ENCODE peak calls at places on chromosomes 16 and 17, in ten cellular contexts. C is Caco-2, E is lower lobe of right lung, Z is endothelial cell of umbilical vein, P is fibroblast of lung, X is gastrocnemius medialis, Y is cardiac muscle cell, L is A549, J is upper lobe of right lung, T is transverse colon. R is an unnamed sample. For H3K9me3 and H3K4me1, the result is how much of the 10 kb centered on the place peaks cover.

GRCh38 chr17:49291929-49292328 is 61.3 kb upstream of the PHOSPHO1 start:
- DNase-seq in C (no peak), E (no peak), Z (no peak), P (no peak), X (no peak), Y (no peak), L (no peak), J (no peak), T (no peak), R (no peak)

GRCh38 chr17:76700627-76701470 is 9.9 kb downstream of the MXRA7 start:
- DNase-seq in C (no peak), E (no peak), Z (peak), P (peak), X (peak), Y (peak), L (no peak), J (no peak), T (peak), R (peak)

GRCh38 chr17:72372185-72372584 is 251.4 kb downstream of the SOX9 start:
- DNase-seq in C (no peak), E (no peak), Z (no peak), P (peak), X (peak), Y (no peak), L (no peak), J (no peak), T (no peak), R (no peak)

GRCh38 chr16:8956265-8957060 is 7.2 kb downstream of the USP7 start:
- DNase-seq in C (no peak), E (no peak), Z (no peak), P (no peak), X (no peak), Y (no peak), L (no peak), J (no peak), T (no peak), R (no peak)

GRCh38 chr16:88348377-88349152 is 34.2 kb upstream of the ZNF469 start:
- DNase-seq in C (no peak), E (peak), Z (no peak), P (no peak), X (no peak), Y (no peak), L (no peak), J (no peak), T (no peak), R (peak)

GRCh38 chr17:41390411-41390938 is 6.9 kb downstream of the KRT31 start:
- DNase-seq in C (peak), E (no peak), Z (no peak), P (no peak), X (no peak), Y (no peak), L (no peak), J (no peak), T (no peak), R (no peak)

GRCh38 chr17:31721291-31722025 is 137.6 kb downstream of the COPRS start:
- DNase-seq in C (no peak), E (no peak), Z (no peak), P (no peak), X (no peak), Y (no peak), L (no peak), J (no peak), T (no peak), R (no peak)

GRCh38 chr17:81241648-81242420 is 2.7 kb downstream of the NDUFAF8 start:
- DNase-seq in C (peak), E (peak), Z (peak), P (peak), X (no peak), Y (peak), L (peak), J (no peak), T (peak), R (peak)

GRCh38 chr17:13864551-13864950 is 204.8 kb upstream of the COX10 start:
- DNase-seq in C (no peak), E (no peak), Z (no peak), P (peak), X (no peak), Y (no peak), L (no peak), J (no peak), T (no peak), R (no peak)

GRCh38 chr17:82369211-82369610 is 2.4 kb upstream of the UTS2R start:
- DNase-seq in C (no peak), E (no peak), Z (no peak), P (no peak), X (no peak), Y (no peak), L (no peak), J (no peak), T (no peak), R (no peak)

GRCh38 chr16:64253114-64253513 is 868.7 kb downstream of the CDH11 start:
- DNase-seq in C (no peak), E (no peak), Z (no peak), P (peak), X (no peak), Y (no peak), L (no peak), J (no peak), T (no peak), R (no peak)

GRCh38 chr17:19713462-19713861 is 2.9 kb downstream of the SLC47A2 start:
- DNase-seq in C (no peak), E (no peak), Z (no peak), P (no peak), X (no peak), Y (no peak), L (no peak), J (no peak), T (no peak), R (no peak)
- TF ChIP-seq CTCF in C (peak), E (no peak), Z (peak), P (no peak), X (no peak), Y (no peak), L (no peak), J (no peak), T (no peak), R (no peak)

GRCh38 chr16:35732046-35732810 is 2272.8 kb downstream of the TP53TG3F start:
- DNase-seq in C (no peak), E (no peak), Z (no peak), P (no peak), X (no peak), Y (no peak), L (no peak), J (no peak), T (no peak), R (no peak)

GRCh38 chr16:35731341-35732040 is 2272.1 kb downstream of the TP53TG3F start:
- DNase-seq in C (no peak), E (no peak), Z (no peak), P (no peak), X (no peak), Y (no peak), L (no peak), J (no peak), T (no peak), R (no peak)

GRCh38 chr16:35733971-35734702 is 2274.7 kb downstream of the TP53TG3F start:
- DNase-seq in C (no peak), E (no peak), Z (no peak), P (no peak), X (no peak), Y (no peak), L (no peak), J (no peak), T (no peak), R (peak)

GRCh38 chr16:35734728-35735402 is 2275.5 kb downstream of the TP53TG3F start:
- DNase-seq in C (no peak), E (no peak), Z (no peak), P (no peak), X (no peak), Y (no peak), L (no peak), J (no peak), T (no peak), R (no peak)

GRCh38 chr16:35733278-35733965 is 2274.0 kb downstream of the TP53TG3F start:
- DNase-seq in C (no peak), E (no peak), Z (no peak), P (no peak), X (no peak), Y (no peak), L (no peak), J (no peak), T (no peak), R (no peak)
- H3K9me3 ChIP-seq in C (under half), E (under half), Z (under half), P (under half), X (under half), Y (under half), L (under half), J (under half), T (under half), R (under half)

GRCh38 chr16:57036315-57036714 is 47.0 kb downstream of the NLRC5 start:
- DNase-seq in C (no peak), E (no peak), Z (no peak), P (no peak), X (no peak), Y (no peak), L (no peak), J (no peak), T (no peak), R (no peak)
- H3K4me1 ChIP-seq in C (under half), E (under half), Z (under half), P (under half), X (under half), Y (under half), L (under half), J (under half), T (under half), R (under half)

GRCh38 chr16:78458588-78458987 is 359.1 kb downstream of the WWOX start:
- DNase-seq in C (no peak), E (no peak), Z (no peak), P (no peak), X (no peak), Y (no peak), L (no peak), J (no peak), T (no peak), R (no peak)
- TF ChIP-seq CTCF in C (no peak), E (no peak), Z (no peak), P (no peak), X (no peak), Y (no peak), L (no peak), J (no peak), T (no peak), R (no peak)

GRCh38 chr16:35365675-35366074 is 1906.3 kb downstream of the TP53TG3F start:
- DNase-seq in C (no peak), E (no peak), Z (no peak), P (no peak), X (no peak), Y (no peak), L (no peak), J (no peak), T (no peak), R (no peak)
- H3K9me3 ChIP-seq in C (under half), E (under half), Z (under half), P (under half), X (under half), Y (under half), L (under half), J (under half), T (under half), R (under half)

DNA sequence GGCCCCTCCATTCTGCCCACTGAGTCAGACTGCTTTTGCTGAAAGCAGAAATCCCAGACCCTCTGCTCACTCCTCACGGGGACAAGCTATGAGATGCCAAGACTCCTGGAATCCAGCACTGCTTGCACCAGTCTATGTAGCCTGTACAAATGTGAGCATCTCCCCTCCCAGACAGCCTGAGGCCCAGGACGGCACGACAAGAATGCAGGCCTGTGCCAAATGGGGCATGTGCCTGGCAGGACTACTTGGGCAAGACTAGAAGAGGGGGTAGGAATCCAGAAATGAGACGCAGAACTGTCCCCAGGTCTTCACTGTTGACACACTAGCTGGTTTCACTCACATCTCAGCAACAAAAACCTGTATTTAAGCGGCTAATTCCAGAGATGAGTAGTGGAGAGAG is 2.8 kb upstream of the MYO1C start:
- DNase-seq in C (no peak), E (no peak), Z (no peak), P (peak), X (peak), Y (no peak), L (no peak), J (no peak), T (no peak), R (no peak)
- H3K4me1 ChIP-seq in C (under half), E (half or more), Z (under half), P (under half), X (under half), Y (under half), L (under half), J (under half), T (under half), R (under half)

GRCh38 chr17:7282752-7283321 is 1.3 kb downstream of the SLC2A4 start:
- DNase-seq in C (no peak), E (no peak), Z (no peak), P (no peak), X (peak), Y (no peak), L (no peak), J (no peak), T (no peak), R (no peak)
- TF ChIP-seq CTCF in C (no peak), E (no peak), Z (no peak), P (no peak), X (no peak), Y (no peak), L (no peak), J (no peak), T (peak), R (no peak)

GRCh38 chr16:51121850-51122249 is 29.2 kb downstream of the SALL1 start:
- DNase-seq in C (no peak), E (no peak), Z (no peak), P (no peak), X (no peak), Y (no peak), L (no peak), J (no peak), T (no peak), R (no peak)
- H3K9me3 ChIP-seq in C (under half), E (under half), Z (under half), P (under half), X (under half), Y (under half), L (under half), J (under half), T (under half), R (under half)

R was measured in kidney.